ENCODE peak calls at places on chromosomes 16 and 17, in nine cellular contexts. One of them, this sample, is unnamed.

GRCh38 chr17:9644910-9645751 is at the start of gene USP43:
- DNase-seq in progenitor cell of endocrine pancreas: peak
- DNase-seq in heart right ventricle: no peak
- DNase-seq in stomach: peak
- DNase-seq in BE2C: no peak
- DNase-seq in WERI-Rb-1: peak
- DNase-seq in ovary: no peak
- DNase-seq in GM10248: peak
- DNase-seq in PC-3: peak
- DNase-seq in this sample: peak

GRCh38 chr17:19457046-19457445 is 46.0 kb downstream of the RNF112 start:
- DNase-seq in progenitor cell of endocrine pancreas: no peak
- DNase-seq in WERI-Rb-1: no peak
- DNase-seq in stomach: no peak
- DNase-seq in ovary: no peak
- DNase-seq in PC-3: no peak
- DNase-seq in GM10248: no peak
- DNase-seq in heart right ventricle: no peak
- DNase-seq in BE2C: no peak
- DNase-seq in this sample: no peak

GRCh38 chr17:12035713-12036112 is 15.0 kb downstream of the MAP2K4 start:
- DNase-seq in GM10248: no peak
- DNase-seq in WERI-Rb-1: no peak
- DNase-seq in ovary: no peak
- DNase-seq in progenitor cell of endocrine pancreas: no peak
- DNase-seq in PC-3: peak
- DNase-seq in BE2C: no peak
- DNase-seq in stomach: no peak
- DNase-seq in heart right ventricle: no peak
- DNase-seq in this sample: no peak

GRCh38 chr16:70703041-70703834 is 17.4 kb upstream of the MTSS2 start:
- DNase-seq in WERI-Rb-1: peak
- DNase-seq in progenitor cell of endocrine pancreas: no peak
- DNase-seq in PC-3: no peak
- DNase-seq in stomach: no peak
- DNase-seq in ovary: peak
- DNase-seq in BE2C: peak
- DNase-seq in GM10248: no peak
- DNase-seq in heart right ventricle: peak
- DNase-seq in this sample: no peak

GRCh38 chr17:10754109-10754508 is 24.3 kb upstream of the TMEM220 start:
- DNase-seq in GM10248: peak
- DNase-seq in WERI-Rb-1: peak
- DNase-seq in PC-3: peak
- DNase-seq in heart right ventricle: peak
- DNase-seq in progenitor cell of endocrine pancreas: no peak
- DNase-seq in BE2C: peak
- DNase-seq in ovary: peak
- DNase-seq in stomach: peak
- DNase-seq in this sample: peak

GRCh38 chr17:79920751-79921410 is 81.6 kb upstream of the CBX4 start:
- DNase-seq in WERI-Rb-1: no peak
- DNase-seq in progenitor cell of endocrine pancreas: no peak
- DNase-seq in PC-3: no peak
- DNase-seq in stomach: no peak
- DNase-seq in ovary: no peak
- DNase-seq in BE2C: no peak
- DNase-seq in GM10248: no peak
- DNase-seq in heart right ventricle: peak
- DNase-seq in this sample: peak

GRCh38 chr17:41178843-41179616 is 1.0 kb upstream of the KRTAP4-2 start:
- DNase-seq in PC-3: peak
- DNase-seq in progenitor cell of endocrine pancreas: no peak
- DNase-seq in GM10248: no peak
- DNase-seq in BE2C: no peak
- DNase-seq in stomach: no peak
- DNase-seq in heart right ventricle: no peak
- DNase-seq in WERI-Rb-1: no peak
- DNase-seq in ovary: no peak
- DNase-seq in this sample: no peak

GRCh38 chr17:82536220-82537201 is 17.0 kb downstream of the FOXK2 start:
- DNase-seq in ovary: peak
- DNase-seq in heart right ventricle: peak
- DNase-seq in progenitor cell of endocrine pancreas: no peak
- DNase-seq in BE2C: peak
- DNase-seq in PC-3: peak
- DNase-seq in GM10248: no peak
- DNase-seq in WERI-Rb-1: no peak
- DNase-seq in stomach: peak
- DNase-seq in this sample: no peak

GRCh38 chr16:69860233-69861231 is 90.6 kb upstream of the CLEC18A start:
- DNase-seq in heart right ventricle: no peak
- DNase-seq in WERI-Rb-1: no peak
- DNase-seq in BE2C: no peak
- DNase-seq in PC-3: no peak
- DNase-seq in stomach: no peak
- DNase-seq in ovary: no peak
- DNase-seq in progenitor cell of endocrine pancreas: no peak
- DNase-seq in GM10248: no peak
- DNase-seq in this sample: no peak

GRCh38 chr17:6666077-6666521 is 14.5 kb downstream of the C17orf100 start:
- DNase-seq in PC-3: peak
- DNase-seq in ovary: peak
- DNase-seq in BE2C: peak
- DNase-seq in GM10248: peak
- DNase-seq in progenitor cell of endocrine pancreas: peak
- DNase-seq in stomach: peak
- DNase-seq in WERI-Rb-1: peak
- DNase-seq in heart right ventricle: peak
- DNase-seq in this sample: no peak
- TF ChIP-seq CTCF in PC-3: peak
- TF ChIP-seq CTCF in ovary: peak
- TF ChIP-seq CTCF in BE2C: peak
- TF ChIP-seq CTCF in GM10248: peak
- TF ChIP-seq CTCF in progenitor cell of endocrine pancreas: peak
- TF ChIP-seq CTCF in stomach: peak
- TF ChIP-seq CTCF in WERI-Rb-1: peak
- TF ChIP-seq CTCF in heart right ventricle: peak
- TF ChIP-seq CTCF in this sample: peak

DNA sequence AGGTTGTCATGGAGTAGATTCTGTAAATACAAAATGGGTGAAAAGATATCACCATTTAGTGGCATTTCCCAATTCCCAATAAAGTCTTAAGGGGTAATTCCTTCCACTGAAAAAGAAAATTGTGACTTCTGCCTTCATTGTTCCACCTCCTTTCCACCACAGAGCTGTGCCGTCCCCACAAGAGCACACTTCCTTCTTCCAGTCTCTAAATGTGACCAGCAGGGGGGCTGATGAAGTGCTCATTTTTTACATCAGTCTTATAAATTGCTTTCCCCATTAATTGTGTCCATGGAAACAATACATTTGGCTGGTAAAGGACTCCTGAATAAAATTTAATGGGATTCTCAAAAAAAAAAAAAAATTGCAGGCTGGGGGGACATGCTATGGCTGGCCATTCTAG is 260.8 kb upstream of the PSMD7 start:
- DNase-seq in WERI-Rb-1: peak
- DNase-seq in heart right ventricle: no peak
- DNase-seq in ovary: no peak
- DNase-seq in BE2C: peak
- DNase-seq in stomach: no peak
- DNase-seq in PC-3: peak
- DNase-seq in GM10248: peak
- DNase-seq in progenitor cell of endocrine pancreas: no peak
- DNase-seq in this sample: no peak
- TF ChIP-seq CTCF in WERI-Rb-1: peak
- TF ChIP-seq CTCF in heart right ventricle: peak
- TF ChIP-seq CTCF in ovary: no peak
- TF ChIP-seq CTCF in BE2C: peak
- TF ChIP-seq CTCF in stomach: no peak
- TF ChIP-seq CTCF in PC-3: peak
- TF ChIP-seq CTCF in GM10248: no peak
- TF ChIP-seq CTCF in progenitor cell of endocrine pancreas: peak
- TF ChIP-seq CTCF in this sample: no peak

DNA sequence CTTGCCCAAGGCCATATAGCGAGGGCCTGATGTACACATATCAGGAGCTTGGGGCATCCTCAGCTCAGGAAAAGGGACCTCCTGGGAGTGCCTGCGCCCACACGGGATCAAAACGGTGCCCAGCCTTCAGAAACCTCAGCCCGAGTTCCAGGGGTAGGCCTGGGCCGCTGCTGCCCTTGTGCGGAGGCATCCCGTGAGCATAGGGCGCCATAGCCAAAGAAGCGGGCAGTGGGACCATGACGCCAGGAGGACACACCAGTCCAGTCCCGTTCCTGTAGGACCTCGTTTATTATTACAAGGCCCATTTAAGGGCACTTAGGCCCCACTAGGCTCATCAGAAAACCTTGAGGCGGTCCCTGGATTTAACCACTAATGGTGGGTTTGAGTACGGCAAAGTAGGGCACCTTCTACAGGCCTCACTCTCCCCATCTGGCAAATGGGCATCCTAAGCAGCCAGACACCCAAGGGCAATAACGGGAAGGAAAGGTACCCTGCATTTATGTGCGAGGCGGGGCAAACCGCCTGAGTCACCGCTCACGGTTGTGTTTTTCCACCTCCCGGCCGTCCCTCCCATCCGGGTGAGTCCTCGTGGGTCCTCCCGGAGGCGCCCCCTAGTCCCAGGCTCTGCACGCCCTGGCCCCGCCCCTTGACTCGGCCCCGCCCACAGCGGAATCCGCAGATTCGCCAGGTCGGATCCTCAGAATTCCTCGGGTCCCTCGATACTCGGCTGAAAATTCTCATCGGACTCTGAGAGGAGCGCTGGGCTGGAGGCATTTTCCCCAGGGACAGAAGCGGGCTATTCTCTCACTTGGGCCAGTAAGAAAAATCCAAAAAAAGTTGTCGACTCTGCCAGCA is 726 bp upstream of the SETD1A start:
- DNase-seq in progenitor cell of endocrine pancreas: peak
- DNase-seq in stomach: peak
- DNase-seq in heart right ventricle: peak
- DNase-seq in BE2C: peak
- DNase-seq in WERI-Rb-1: peak
- DNase-seq in GM10248: peak
- DNase-seq in ovary: peak
- DNase-seq in PC-3: peak
- DNase-seq in this sample: peak
- TF ChIP-seq CTCF in progenitor cell of endocrine pancreas: peak
- TF ChIP-seq CTCF in stomach: no peak
- TF ChIP-seq CTCF in heart right ventricle: peak
- TF ChIP-seq CTCF in BE2C: peak
- TF ChIP-seq CTCF in WERI-Rb-1: peak
- TF ChIP-seq CTCF in GM10248: peak
- TF ChIP-seq CTCF in ovary: peak
- TF ChIP-seq CTCF in PC-3: no peak
- TF ChIP-seq CTCF in this sample: no peak

GRCh38 chr16:88406096-88407041 is 23.6 kb downstream of the ZNF469 start:
- DNase-seq in progenitor cell of endocrine pancreas: no peak
- DNase-seq in PC-3: no peak
- DNase-seq in BE2C: no peak
- DNase-seq in stomach: no peak
- DNase-seq in WERI-Rb-1: no peak
- DNase-seq in heart right ventricle: no peak
- DNase-seq in ovary: no peak
- DNase-seq in GM10248: no peak
- DNase-seq in this sample: no peak
- TF ChIP-seq CTCF in progenitor cell of endocrine pancreas: peak
- TF ChIP-seq CTCF in PC-3: no peak
- TF ChIP-seq CTCF in BE2C: peak
- TF ChIP-seq CTCF in stomach: no peak
- TF ChIP-seq CTCF in WERI-Rb-1: no peak
- TF ChIP-seq CTCF in heart right ventricle: no peak
- TF ChIP-seq CTCF in ovary: no peak
- TF ChIP-seq CTCF in GM10248: no peak
- TF ChIP-seq CTCF in this sample: no peak

This sample was measured in mucosa of descending colon.